ENCODE peak calls at places on chromosomes 1 and 21, in four cellular contexts. S is GM23338; N is nucleus accumbens; L is CD4-positive, alpha-beta T cell. U is an unnamed sample.

GRCh38 chr21:45803613-45804340 is 160.3 kb downstream of the PCBP3 start:
- DNase-seq in N (no peak), S (no peak), L (no peak), U (no peak)

GRCh38 chr1:156624814-156625435 is 5.7 kb downstream of the HAPLN2 start:
- DNase-seq in N (no peak), L (no peak), S (peak; percentile 56), U (peak; percentile 71)

GRCh38 chr1:227938911-227939790 is 8.6 kb downstream of the WNT9A start:
- DNase-seq in S (no peak), L (no peak), N (no peak), U (peak; percentile 40)

GRCh38 chr1:1825217-1825616 is 46.9 kb upstream of the NADK start:
- DNase-seq in L (no peak), N (no peak), S (no peak), U (no peak)

GRCh38 chr1:55195523-55196233 is 19.5 kb downstream of the USP24 start:
- DNase-seq in L (no peak), N (no peak), S (no peak), U (no peak)

GRCh38 chr1:32367912-32368635 is 5.7 kb downstream of the TSSK3 start:
- DNase-seq in S (no peak), N (no peak), L (no peak), U (no peak)

GRCh38 chr21:32371913-32372314 is 20.9 kb downstream of the URB1 start:
- DNase-seq in S (no peak), L (no peak), N (no peak), U (no peak)

GRCh38 chr1:185292237-185292636 is 24.8 kb downstream of the IVNS1ABP start:
- DNase-seq in L (no peak), N (no peak), S (no peak), U (no peak)

GRCh38 chr1:173477286-173478098 is at the start of gene PRDX6:
- DNase-seq in N (peak; percentile 97), L (no peak), S (peak; percentile 92), U (no peak)

GRCh38 chr1:11158291-11158690 is 30.9 kb upstream of the ANGPTL7 start:
- DNase-seq in S (no peak), N (no peak), L (no peak), U (no peak)

GRCh38 chr1:41627491-41628280 is 143.2 kb upstream of the EDN2 start:
- DNase-seq in L (no peak), N (no peak), S (no peak), U (peak; percentile 29)

GRCh38 chr1:155127672-155128468 is at the start of gene EFNA1:
- DNase-seq in N (peak; percentile 74), L (no peak), S (peak; percentile 64), U (peak; percentile 81)

GRCh38 chr1:85612704-85613361 is 32.3 kb downstream of the CCN1 start:
- DNase-seq in N (no peak), L (no peak), S (peak; percentile 52), U (peak; percentile 77)